ENCODE peak calls at places on chromosomes 5 and 9, in ten cellular contexts. R is left ventricle myocardium inferior; O is body of pancreas; Q is NCI-H2029; L is spleen; C is stomach; A is GM20000; W is Calu3; Z is HTR-8/SVneo; J is activated CD8-positive, alpha-beta T cell treated with anti-CD3 and anti-CD28 coated beads, Interleukin-2, amount 10 ng/mL, durations not matched to agents 7 days and 5 days. P is an unnamed sample.

GRCh38 chr9:136546697-136547481 is 1.0 kb upstream of the NOTCH1 start:
- DNase-seq in R (peak; percentile 75), O (peak; percentile 91), Q (peak; percentile 27), L (no peak), C (peak; percentile 83), A (no peak), W (peak; percentile 44), Z (no peak), J (peak; percentile 64), P (no peak)

GRCh38 chr5:160298189-160298588 is 14.2 kb downstream of the CCNJL start:
- DNase-seq in R (no peak), O (no peak), Q (no peak), L (peak; percentile 82), C (peak; percentile 20), A (no peak), W (no peak), Z (no peak), J (no peak), P (no peak)

GRCh38 chr9:129687391-129687790 is 21.9 kb downstream of the PRRX2 start:
- DNase-seq in R (no peak), O (no peak), Q (no peak), L (no peak), C (peak; percentile 60), A (no peak), W (no peak), Z (no peak), J (no peak), P (no peak)

GRCh38 chr9:694499-695154 is 146.9 kb upstream of the DMRT1 start:
- DNase-seq in R (peak; percentile 47), O (no peak), Q (no peak), L (no peak), C (no peak), A (no peak), W (peak; percentile 30), Z (no peak), J (no peak), P (no peak)

GRCh38 chr5:171622010-171622409 is 163.6 kb upstream of the SMIM23 start:
- DNase-seq in R (peak; percentile 25), O (no peak), Q (no peak), L (no peak), C (no peak), A (no peak), W (no peak), Z (no peak), J (no peak), P (no peak)

GRCh38 chr5:61347088-61347487 is 15.0 kb downstream of the ZSWIM6 start:
- DNase-seq in R (no peak), O (no peak), Q (no peak), L (no peak), C (no peak), A (no peak), W (no peak), Z (no peak), J (no peak), P (no peak)

GRCh38 chr9:72858089-72858912 is 94.6 kb downstream of the ALDH1A1 start:
- DNase-seq in R (no peak), O (peak; percentile 55), Q (no peak), L (no peak), C (peak; percentile 59), A (no peak), W (peak; percentile 10), Z (no peak), J (no peak), P (no peak)

GRCh38 chr5:142432961-142433360 is 108.1 kb upstream of the SPRY4 start:
- DNase-seq in R (no peak), O (no peak), Q (peak; percentile 66), L (no peak), C (no peak), A (no peak), W (peak; percentile 11), Z (no peak), J (peak; percentile 81), P (no peak)

GRCh38 chr9:6566409-6567139 is 79.0 kb downstream of the GLDC start:
- DNase-seq in R (no peak), O (no peak), Q (no peak), L (no peak), C (no peak), A (no peak), W (peak; percentile 47), Z (peak; percentile 86), J (no peak), P (peak; percentile 95)

GRCh38 chr9:128159073-128159783 is 837 bp upstream of the BBLN start:
- DNase-seq in R (no peak), O (no peak), Q (peak; percentile 49), L (no peak), C (no peak), A (peak; percentile 64), W (no peak), Z (no peak), J (peak; percentile 70), P (peak; percentile 18)

GRCh38 chr9:78131969-78132687 is 100.5 kb upstream of the GNAQ start:
- DNase-seq in R (no peak), O (no peak), Q (no peak), L (no peak), C (no peak), A (no peak), W (no peak), Z (no peak), J (no peak), P (no peak)

GRCh38 chr5:34655354-34655991 is 655 bp upstream of the RAI14 start:
- DNase-seq in R (no peak), O (peak; percentile 69), Q (no peak), L (no peak), C (peak; percentile 58), A (peak; percentile 53), W (peak; percentile 32), Z (peak; percentile 75), J (no peak), P (no peak)

GRCh38 chr9:89889865-89890264 is 285.1 kb downstream of the GADD45G start:
- DNase-seq in R (no peak), O (no peak), Q (no peak), L (peak; percentile 37), C (no peak), A (no peak), W (no peak), Z (no peak), J (no peak), P (no peak)

GRCh38 chr9:134477927-134478326 is 151.7 kb downstream of the RXRA start:
- DNase-seq in R (no peak), O (no peak), Q (no peak), L (no peak), C (no peak), A (no peak), W (no peak), Z (no peak), J (no peak), P (no peak)